ENCODE peak calls at places on chromosomes 2 and 18, in four cellular contexts. O is adrenal gland, A is uterus, Q is cardiac muscle cell. G is an unnamed sample.

GRCh38 chr2:6932833-6933232 is 15.6 kb downstream of the RNF144A start:
- DNase-seq in O (no peak), A (no peak), Q (no peak), G (no peak)

GRCh38 chr18:61400714-61401113 is 67.5 kb downstream of the CDH20 start:
- DNase-seq in O (no peak), A (no peak), Q (peak), G (no peak)

GRCh38 chr2:37052600-37053332 is 31.4 kb downstream of the HEATR5B start:
- DNase-seq in O (no peak), A (no peak), Q (no peak), G (no peak)

GRCh38 chr2:173138962-173139361 is 63.3 kb downstream of the MAP3K20 start:
- DNase-seq in O (no peak), A (no peak), Q (peak), G (no peak)

GRCh38 chr2:200003444-200003843 is 48.1 kb downstream of the MAIP1 start:
- DNase-seq in O (no peak), A (no peak), Q (peak), G (no peak)

GRCh38 chr18:23716516-23716915 is 27.3 kb downstream of the LAMA3 start:
- DNase-seq in O (no peak), A (no peak), Q (peak), G (no peak)

GRCh38 chr2:210169871-210170441 is 1.3 kb downstream of the KANSL1L start:
- DNase-seq in O (no peak), A (no peak), Q (peak), G (no peak)

GRCh38 chr2:127671557-127672302 is 3.6 kb downstream of the LIMS2 start:
- DNase-seq in O (no peak), A (no peak), Q (no peak), G (no peak)

GRCh38 chr18:33421225-33421624 is 19.3 kb downstream of the CCDC178 start:
- DNase-seq in O (no peak), A (no peak), Q (no peak), G (no peak)

GRCh38 chr2:241213036-241213435 is 24.6 kb downstream of the ANO7 start:
- DNase-seq in O (no peak), A (no peak), Q (no peak), G (no peak)

GRCh38 chr2:41414486-41415230 is 633.2 kb upstream of the PKDCC start:
- DNase-seq in O (no peak), A (no peak), Q (peak), G (no peak)

GRCh38 chr2:7517122-7517487 is 599.9 kb downstream of the RNF144A start:
- DNase-seq in O (no peak), A (no peak), Q (no peak), G (no peak)

GRCh38 chr2:225556461-225556860 is 157.0 kb downstream of the NYAP2 start:
- DNase-seq in O (no peak), A (no peak), Q (no peak), G (no peak)
- TF ChIP-seq CTCF in O (no peak), A (no peak), Q (no peak), G (no peak)

GRCh38 chr2:101310591-101311389 is 2.3 kb upstream of the RNF149 start:
- DNase-seq in O (no peak), A (no peak), Q (no peak), G (no peak)
- H3K27ac ChIP-seq in O (no peak), A (no peak), Q (no peak), G (no peak)

GRCh38 chr2:129905664-129906081 is 73.8 kb upstream of the RAB6C start:
- DNase-seq in O (no peak), A (no peak), Q (no peak), G (no peak)

GRCh38 chr2:129904532-129905446 is 74.7 kb upstream of the RAB6C start:
- DNase-seq in O (no peak), A (no peak), Q (no peak), G (no peak)

GRCh38 chr2:129903586-129904425 is 75.7 kb upstream of the RAB6C start:
- DNase-seq in O (no peak), A (no peak), Q (no peak), G (no peak)

GRCh38 chr2:129902731-129903585 is 76.5 kb upstream of the RAB6C start:
- DNase-seq in O (no peak), A (no peak), Q (no peak), G (no peak)

DNA sequence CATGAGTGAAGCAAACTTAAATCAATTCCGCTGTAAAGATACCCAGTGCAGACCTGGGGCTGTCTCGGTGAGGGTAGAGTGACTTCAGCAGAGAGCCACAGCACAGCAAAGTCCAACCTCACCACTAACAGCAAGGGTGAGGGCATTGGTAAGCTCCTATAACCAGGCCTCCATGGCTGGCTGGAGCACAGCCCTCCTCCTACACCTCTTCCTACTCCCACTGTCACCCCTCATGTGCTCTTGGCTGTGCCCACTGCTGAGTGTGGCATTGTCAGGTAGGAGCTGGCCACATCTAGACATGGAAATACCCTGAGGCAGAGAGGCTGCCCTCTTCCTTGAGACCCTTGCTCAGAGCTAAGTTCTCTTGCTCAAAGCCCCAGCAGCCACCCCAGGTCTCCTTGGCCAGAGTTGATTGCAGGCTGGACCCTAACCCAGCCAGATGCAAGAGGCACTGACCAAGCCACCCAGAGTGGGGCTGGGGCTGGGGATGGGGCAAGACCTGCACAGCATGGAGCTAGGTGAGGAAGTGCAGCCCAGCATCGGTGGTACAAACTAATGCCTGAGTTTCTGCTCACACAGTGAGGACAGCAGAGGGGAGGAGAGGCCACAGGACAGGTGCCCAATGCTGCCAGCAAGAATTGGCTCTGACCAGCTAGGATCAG is 77.6 kb upstream of the RAB6C start:
- DNase-seq in O (no peak), A (no peak), Q (no peak), G (no peak)
- H3K4me3 ChIP-seq in O (no peak), A (no peak), Q (no peak), G (no peak)

GRCh38 chr2:148643998-148644884 is at the start of gene EPC2:
- DNase-seq in O (peak), A (peak), Q (peak), G (peak)

GRCh38 chr2:148643421-148643820 is 1.1 kb upstream of the EPC2 start:
- DNase-seq in O (no peak), A (no peak), Q (no peak), G (no peak)

GRCh38 chr2:148642112-148642744 is 2.3 kb upstream of the EPC2 start:
- DNase-seq in O (no peak), A (no peak), Q (no peak), G (no peak)

GRCh38 chr2:148642891-148643416 is 1.6 kb upstream of the EPC2 start:
- DNase-seq in O (no peak), A (peak), Q (peak), G (no peak)

GRCh38 chr2:148640767-148641166 is 3.8 kb upstream of the EPC2 start:
- DNase-seq in O (no peak), A (no peak), Q (peak), G (no peak)
- TF ChIP-seq CTCF in O (peak), A (no peak), Q (peak), G (no peak)

DNA sequence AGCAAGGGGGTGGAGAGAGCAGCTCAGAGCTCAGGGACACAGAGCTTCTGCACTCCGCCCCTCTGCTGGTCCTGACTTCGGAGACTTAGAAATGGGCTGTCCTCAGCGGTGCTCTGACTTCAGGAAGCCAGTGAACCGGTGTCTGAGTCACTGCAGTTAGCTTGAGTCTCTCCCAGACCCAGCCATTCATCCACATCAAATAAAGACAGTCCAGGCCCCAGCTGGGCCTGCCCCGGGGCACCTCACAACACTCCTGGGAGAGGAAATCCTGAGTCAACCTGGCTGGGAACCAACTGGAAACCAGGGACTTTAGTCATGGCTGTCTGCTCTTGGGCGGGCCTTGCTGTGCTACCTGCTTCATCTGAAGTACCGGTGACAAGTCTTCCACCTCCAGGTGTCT is 5.4 kb upstream of the ITGB6 start:
- DNase-seq in O (peak), A (peak), Q (peak), G (peak)
- H3K27ac ChIP-seq in O (peak), A (peak), Q (no peak), G (peak)

GRCh38 chr2:235495373-235496238 is 1.8 kb downstream of the AGAP1 start:
- DNase-seq in O (no peak), A (no peak), Q (no peak), G (no peak)
- H3K4me3 ChIP-seq in O (peak), A (peak), Q (peak), G (peak)

GRCh38 chr2:68383778-68384177 is 18.7 kb downstream of the PLEK start:
- DNase-seq in O (no peak), A (no peak), Q (no peak), G (no peak)

GRCh38 chr2:68384485-68385107 is 19.5 kb downstream of the PLEK start:
- DNase-seq in O (no peak), A (no peak), Q (no peak), G (no peak)

GRCh38 chr2:68386362-68386761 is 21.3 kb downstream of the PLEK start:
- DNase-seq in O (no peak), A (no peak), Q (no peak), G (no peak)

GRCh38 chr2:68385907-68386287 is 20.8 kb downstream of the PLEK start:
- DNase-seq in O (no peak), A (no peak), Q (no peak), G (no peak)

GRCh38 chr2:68385232-68385906 is 20.3 kb downstream of the PLEK start:
- DNase-seq in O (no peak), A (no peak), Q (no peak), G (no peak)
- TF ChIP-seq CTCF in O (no peak), A (no peak), Q (no peak), G (no peak)

G was measured in gastrocnemius medialis.